ENCODE peak calls at places on chromosomes 11 and 22, in eight cellular contexts. One of them, this sample, is unnamed.

GRCh38 chr11:33915521-33915920 is 23.6 kb upstream of the LMO2 start:
- DNase-seq in GM13976: no peak
- DNase-seq in RKO: no peak
- DNase-seq in left cardiac atrium: no peak
- DNase-seq in stimulated activated CD8-positive, alpha-beta memory T cell treated with anti-CD3 and anti-CD28 coated beads, Interleukin-4, amount 100 ng/mL, for 24 hours: no peak
- DNase-seq in smooth muscle cell of the brain vasculature: no peak
- DNase-seq in coronary artery: no peak
- DNase-seq in substantia nigra: no peak
- DNase-seq in this sample: no peak

GRCh38 chr11:112042161-112042960 is 17.2 kb downstream of the DLAT start:
- DNase-seq in smooth muscle cell of the brain vasculature: no peak
- DNase-seq in left cardiac atrium: no peak
- DNase-seq in stimulated activated CD8-positive, alpha-beta memory T cell treated with anti-CD3 and anti-CD28 coated beads, Interleukin-4, amount 100 ng/mL, for 24 hours: no peak
- DNase-seq in substantia nigra: no peak
- DNase-seq in RKO: no peak
- DNase-seq in GM13976: no peak
- DNase-seq in coronary artery: no peak
- DNase-seq in this sample: no peak

GRCh38 chr11:93225642-93226041 is 27.9 kb upstream of the SLC36A4 start:
- DNase-seq in left cardiac atrium: no peak
- DNase-seq in stimulated activated CD8-positive, alpha-beta memory T cell treated with anti-CD3 and anti-CD28 coated beads, Interleukin-4, amount 100 ng/mL, for 24 hours: no peak
- DNase-seq in coronary artery: no peak
- DNase-seq in smooth muscle cell of the brain vasculature: no peak
- DNase-seq in RKO: peak
- DNase-seq in GM13976: peak
- DNase-seq in substantia nigra: no peak
- DNase-seq in this sample: no peak

GRCh38 chr11:4095509-4096230 is 1.1 kb downstream of the RRM1 start:
- DNase-seq in left cardiac atrium: no peak
- DNase-seq in GM13976: no peak
- DNase-seq in RKO: peak
- DNase-seq in substantia nigra: no peak
- DNase-seq in stimulated activated CD8-positive, alpha-beta memory T cell treated with anti-CD3 and anti-CD28 coated beads, Interleukin-4, amount 100 ng/mL, for 24 hours: no peak
- DNase-seq in coronary artery: no peak
- DNase-seq in smooth muscle cell of the brain vasculature: no peak
- DNase-seq in this sample: no peak

GRCh38 chr11:36109850-36110606 is 166.2 kb downstream of the LDLRAD3 start:
- DNase-seq in GM13976: peak
- DNase-seq in smooth muscle cell of the brain vasculature: no peak
- DNase-seq in substantia nigra: no peak
- DNase-seq in left cardiac atrium: no peak
- DNase-seq in coronary artery: no peak
- DNase-seq in stimulated activated CD8-positive, alpha-beta memory T cell treated with anti-CD3 and anti-CD28 coated beads, Interleukin-4, amount 100 ng/mL, for 24 hours: no peak
- DNase-seq in RKO: no peak
- DNase-seq in this sample: no peak

GRCh38 chr11:3909901-3910300 is 54.4 kb downstream of the STIM1 start:
- DNase-seq in RKO: no peak
- DNase-seq in coronary artery: no peak
- DNase-seq in smooth muscle cell of the brain vasculature: no peak
- DNase-seq in stimulated activated CD8-positive, alpha-beta memory T cell treated with anti-CD3 and anti-CD28 coated beads, Interleukin-4, amount 100 ng/mL, for 24 hours: no peak
- DNase-seq in substantia nigra: no peak
- DNase-seq in GM13976: no peak
- DNase-seq in left cardiac atrium: no peak
- DNase-seq in this sample: no peak

GRCh38 chr11:39442177-39442576 is 2017.3 kb downstream of the LRRC4C start:
- DNase-seq in coronary artery: no peak
- DNase-seq in left cardiac atrium: no peak
- DNase-seq in stimulated activated CD8-positive, alpha-beta memory T cell treated with anti-CD3 and anti-CD28 coated beads, Interleukin-4, amount 100 ng/mL, for 24 hours: no peak
- DNase-seq in RKO: no peak
- DNase-seq in GM13976: no peak
- DNase-seq in substantia nigra: no peak
- DNase-seq in smooth muscle cell of the brain vasculature: no peak
- DNase-seq in this sample: no peak

GRCh38 chr11:130650456-130651068 is 202.1 kb downstream of the ADAMTS15 start:
- DNase-seq in GM13976: no peak
- DNase-seq in left cardiac atrium: no peak
- DNase-seq in coronary artery: no peak
- DNase-seq in smooth muscle cell of the brain vasculature: no peak
- DNase-seq in RKO: no peak
- DNase-seq in substantia nigra: no peak
- DNase-seq in stimulated activated CD8-positive, alpha-beta memory T cell treated with anti-CD3 and anti-CD28 coated beads, Interleukin-4, amount 100 ng/mL, for 24 hours: no peak
- DNase-seq in this sample: no peak

GRCh38 chr22:35218079-35218478 is 39.2 kb upstream of the HMGXB4 start:
- DNase-seq in left cardiac atrium: no peak
- DNase-seq in coronary artery: no peak
- DNase-seq in RKO: peak
- DNase-seq in stimulated activated CD8-positive, alpha-beta memory T cell treated with anti-CD3 and anti-CD28 coated beads, Interleukin-4, amount 100 ng/mL, for 24 hours: no peak
- DNase-seq in substantia nigra: no peak
- DNase-seq in smooth muscle cell of the brain vasculature: no peak
- DNase-seq in GM13976: no peak
- DNase-seq in this sample: no peak

GRCh38 chr11:22169833-22170232 is 23.1 kb upstream of the ANO5 start:
- DNase-seq in left cardiac atrium: no peak
- DNase-seq in stimulated activated CD8-positive, alpha-beta memory T cell treated with anti-CD3 and anti-CD28 coated beads, Interleukin-4, amount 100 ng/mL, for 24 hours: no peak
- DNase-seq in RKO: peak
- DNase-seq in smooth muscle cell of the brain vasculature: no peak
- DNase-seq in coronary artery: no peak
- DNase-seq in substantia nigra: no peak
- DNase-seq in GM13976: no peak
- DNase-seq in this sample: no peak

GRCh38 chr11:46252373-46252914 is 25.0 kb upstream of the CREB3L1 start:
- DNase-seq in coronary artery: no peak
- DNase-seq in GM13976: no peak
- DNase-seq in left cardiac atrium: no peak
- DNase-seq in stimulated activated CD8-positive, alpha-beta memory T cell treated with anti-CD3 and anti-CD28 coated beads, Interleukin-4, amount 100 ng/mL, for 24 hours: no peak
- DNase-seq in substantia nigra: no peak
- DNase-seq in smooth muscle cell of the brain vasculature: no peak
- DNase-seq in RKO: no peak
- DNase-seq in this sample: no peak

GRCh38 chr11:59754859-59755700 is at the start of gene STX3:
- DNase-seq in RKO: peak
- DNase-seq in coronary artery: peak
- DNase-seq in substantia nigra: no peak
- DNase-seq in smooth muscle cell of the brain vasculature: no peak
- DNase-seq in left cardiac atrium: peak
- DNase-seq in stimulated activated CD8-positive, alpha-beta memory T cell treated with anti-CD3 and anti-CD28 coated beads, Interleukin-4, amount 100 ng/mL, for 24 hours: peak
- DNase-seq in GM13976: peak
- DNase-seq in this sample: peak

GRCh38 chr22:38259370-38259769 is 13.4 kb downstream of the TMEM184B start:
- DNase-seq in stimulated activated CD8-positive, alpha-beta memory T cell treated with anti-CD3 and anti-CD28 coated beads, Interleukin-4, amount 100 ng/mL, for 24 hours: no peak
- DNase-seq in left cardiac atrium: no peak
- DNase-seq in GM13976: no peak
- DNase-seq in coronary artery: no peak
- DNase-seq in RKO: no peak
- DNase-seq in smooth muscle cell of the brain vasculature: no peak
- DNase-seq in substantia nigra: no peak
- DNase-seq in this sample: no peak

GRCh38 chr22:19022755-19023154 is 86.7 kb upstream of the PRODH start:
- DNase-seq in left cardiac atrium: no peak
- DNase-seq in substantia nigra: no peak
- DNase-seq in GM13976: no peak
- DNase-seq in RKO: no peak
- DNase-seq in stimulated activated CD8-positive, alpha-beta memory T cell treated with anti-CD3 and anti-CD28 coated beads, Interleukin-4, amount 100 ng/mL, for 24 hours: no peak
- DNase-seq in coronary artery: no peak
- DNase-seq in smooth muscle cell of the brain vasculature: no peak
- DNase-seq in this sample: no peak

GRCh38 chr11:87548797-87549196 is 511.1 kb downstream of the TMEM135 start:
- DNase-seq in RKO: no peak
- DNase-seq in smooth muscle cell of the brain vasculature: no peak
- DNase-seq in substantia nigra: no peak
- DNase-seq in GM13976: no peak
- DNase-seq in left cardiac atrium: no peak
- DNase-seq in coronary artery: no peak
- DNase-seq in stimulated activated CD8-positive, alpha-beta memory T cell treated with anti-CD3 and anti-CD28 coated beads, Interleukin-4, amount 100 ng/mL, for 24 hours: no peak
- DNase-seq in this sample: no peak

GRCh38 chr22:45318558-45319318 is 9.0 kb downstream of the FAM118A start:
- DNase-seq in stimulated activated CD8-positive, alpha-beta memory T cell treated with anti-CD3 and anti-CD28 coated beads, Interleukin-4, amount 100 ng/mL, for 24 hours: peak
- DNase-seq in RKO: no peak
- DNase-seq in smooth muscle cell of the brain vasculature: no peak
- DNase-seq in coronary artery: no peak
- DNase-seq in left cardiac atrium: no peak
- DNase-seq in GM13976: peak
- DNase-seq in substantia nigra: no peak
- DNase-seq in this sample: no peak

GRCh38 chr11:119641991-119642745 is 86.8 kb downstream of the NECTIN1 start:
- DNase-seq in smooth muscle cell of the brain vasculature: no peak
- DNase-seq in left cardiac atrium: no peak
- DNase-seq in coronary artery: no peak
- DNase-seq in substantia nigra: no peak
- DNase-seq in RKO: peak
- DNase-seq in GM13976: peak
- DNase-seq in stimulated activated CD8-positive, alpha-beta memory T cell treated with anti-CD3 and anti-CD28 coated beads, Interleukin-4, amount 100 ng/mL, for 24 hours: no peak
- DNase-seq in this sample: no peak

GRCh38 chr11:9219572-9219971 is 45.6 kb downstream of the DENND5A start:
- DNase-seq in smooth muscle cell of the brain vasculature: no peak
- DNase-seq in RKO: no peak
- DNase-seq in coronary artery: no peak
- DNase-seq in left cardiac atrium: no peak
- DNase-seq in substantia nigra: no peak
- DNase-seq in stimulated activated CD8-positive, alpha-beta memory T cell treated with anti-CD3 and anti-CD28 coated beads, Interleukin-4, amount 100 ng/mL, for 24 hours: no peak
- DNase-seq in GM13976: no peak
- DNase-seq in this sample: peak

GRCh38 chr11:126172596-126173038 is 38.8 kb downstream of the RPUSD4 start:
- DNase-seq in smooth muscle cell of the brain vasculature: no peak
- DNase-seq in substantia nigra: no peak
- DNase-seq in coronary artery: no peak
- DNase-seq in RKO: no peak
- DNase-seq in left cardiac atrium: no peak
- DNase-seq in GM13976: no peak
- DNase-seq in stimulated activated CD8-positive, alpha-beta memory T cell treated with anti-CD3 and anti-CD28 coated beads, Interleukin-4, amount 100 ng/mL, for 24 hours: no peak
- DNase-seq in this sample: no peak

GRCh38 chr11:63811522-63811921 is 1.7 kb upstream of the SPINDOC start:
- DNase-seq in RKO: no peak
- DNase-seq in smooth muscle cell of the brain vasculature: no peak
- DNase-seq in coronary artery: no peak
- DNase-seq in stimulated activated CD8-positive, alpha-beta memory T cell treated with anti-CD3 and anti-CD28 coated beads, Interleukin-4, amount 100 ng/mL, for 24 hours: no peak
- DNase-seq in substantia nigra: no peak
- DNase-seq in left cardiac atrium: no peak
- DNase-seq in GM13976: no peak
- DNase-seq in this sample: no peak

GRCh38 chr11:70210051-70210501 is 7.0 kb downstream of the FADD start:
- DNase-seq in GM13976: no peak
- DNase-seq in RKO: peak
- DNase-seq in substantia nigra: no peak
- DNase-seq in stimulated activated CD8-positive, alpha-beta memory T cell treated with anti-CD3 and anti-CD28 coated beads, Interleukin-4, amount 100 ng/mL, for 24 hours: no peak
- DNase-seq in coronary artery: no peak
- DNase-seq in smooth muscle cell of the brain vasculature: no peak
- DNase-seq in left cardiac atrium: no peak
- DNase-seq in this sample: no peak

GRCh38 chr11:124301482-124301881 is 12.3 kb downstream of the OR8D1 start:
- DNase-seq in coronary artery: no peak
- DNase-seq in RKO: peak
- DNase-seq in smooth muscle cell of the brain vasculature: no peak
- DNase-seq in substantia nigra: no peak
- DNase-seq in stimulated activated CD8-positive, alpha-beta memory T cell treated with anti-CD3 and anti-CD28 coated beads, Interleukin-4, amount 100 ng/mL, for 24 hours: no peak
- DNase-seq in GM13976: no peak
- DNase-seq in left cardiac atrium: no peak
- DNase-seq in this sample: no peak

GRCh38 chr22:40156001-40156516 is 21.7 kb upstream of the TNRC6B start:
- DNase-seq in coronary artery: no peak
- DNase-seq in RKO: peak
- DNase-seq in substantia nigra: no peak
- DNase-seq in stimulated activated CD8-positive, alpha-beta memory T cell treated with anti-CD3 and anti-CD28 coated beads, Interleukin-4, amount 100 ng/mL, for 24 hours: no peak
- DNase-seq in smooth muscle cell of the brain vasculature: no peak
- DNase-seq in left cardiac atrium: no peak
- DNase-seq in GM13976: no peak
- DNase-seq in this sample: no peak

GRCh38 chr11:44955019-44955738 is 4.5 kb upstream of the TP53I11 start:
- DNase-seq in RKO: no peak
- DNase-seq in stimulated activated CD8-positive, alpha-beta memory T cell treated with anti-CD3 and anti-CD28 coated beads, Interleukin-4, amount 100 ng/mL, for 24 hours: no peak
- DNase-seq in smooth muscle cell of the brain vasculature: peak
- DNase-seq in substantia nigra: no peak
- DNase-seq in left cardiac atrium: peak
- DNase-seq in GM13976: no peak
- DNase-seq in coronary artery: no peak
- DNase-seq in this sample: peak

GRCh38 chr22:21652010-21652546 is 10.0 kb downstream of the SDF2L1 start:
- DNase-seq in left cardiac atrium: peak
- DNase-seq in coronary artery: peak
- DNase-seq in substantia nigra: peak
- DNase-seq in RKO: peak
- DNase-seq in stimulated activated CD8-positive, alpha-beta memory T cell treated with anti-CD3 and anti-CD28 coated beads, Interleukin-4, amount 100 ng/mL, for 24 hours: peak
- DNase-seq in smooth muscle cell of the brain vasculature: peak
- DNase-seq in GM13976: peak
- DNase-seq in this sample: peak

GRCh38 chr11:32852142-32852541 is 22.4 kb downstream of the PRRG4 start:
- DNase-seq in RKO: no peak
- DNase-seq in coronary artery: no peak
- DNase-seq in stimulated activated CD8-positive, alpha-beta memory T cell treated with anti-CD3 and anti-CD28 coated beads, Interleukin-4, amount 100 ng/mL, for 24 hours: no peak
- DNase-seq in substantia nigra: no peak
- DNase-seq in GM13976: no peak
- DNase-seq in smooth muscle cell of the brain vasculature: no peak
- DNase-seq in left cardiac atrium: no peak
- DNase-seq in this sample: no peak

GRCh38 chr22:41976070-41976901 is 7.0 kb downstream of the SEPTIN3 start:
- DNase-seq in GM13976: peak
- DNase-seq in stimulated activated CD8-positive, alpha-beta memory T cell treated with anti-CD3 and anti-CD28 coated beads, Interleukin-4, amount 100 ng/mL, for 24 hours: peak
- DNase-seq in coronary artery: no peak
- DNase-seq in RKO: peak
- DNase-seq in smooth muscle cell of the brain vasculature: no peak
- DNase-seq in substantia nigra: no peak
- DNase-seq in left cardiac atrium: no peak
- DNase-seq in this sample: no peak

GRCh38 chr11:102061276-102061675 is 14.0 kb downstream of the CFAP300 start:
- DNase-seq in substantia nigra: no peak
- DNase-seq in coronary artery: no peak
- DNase-seq in stimulated activated CD8-positive, alpha-beta memory T cell treated with anti-CD3 and anti-CD28 coated beads, Interleukin-4, amount 100 ng/mL, for 24 hours: no peak
- DNase-seq in RKO: no peak
- DNase-seq in GM13976: no peak
- DNase-seq in smooth muscle cell of the brain vasculature: no peak
- DNase-seq in left cardiac atrium: no peak
- DNase-seq in this sample: no peak

GRCh38 chr22:25566812-25567211 is 2.3 kb downstream of the GRK3 start:
- DNase-seq in left cardiac atrium: no peak
- DNase-seq in GM13976: peak
- DNase-seq in RKO: no peak
- DNase-seq in smooth muscle cell of the brain vasculature: no peak
- DNase-seq in substantia nigra: no peak
- DNase-seq in stimulated activated CD8-positive, alpha-beta memory T cell treated with anti-CD3 and anti-CD28 coated beads, Interleukin-4, amount 100 ng/mL, for 24 hours: no peak
- DNase-seq in coronary artery: no peak
- DNase-seq in this sample: no peak

GRCh38 chr22:22706253-22706940 is 62.0 kb downstream of the GGTLC2 start:
- DNase-seq in stimulated activated CD8-positive, alpha-beta memory T cell treated with anti-CD3 and anti-CD28 coated beads, Interleukin-4, amount 100 ng/mL, for 24 hours: no peak
- DNase-seq in coronary artery: peak
- DNase-seq in RKO: no peak
- DNase-seq in left cardiac atrium: no peak
- DNase-seq in GM13976: no peak
- DNase-seq in smooth muscle cell of the brain vasculature: no peak
- DNase-seq in substantia nigra: no peak
- DNase-seq in this sample: no peak

GRCh38 chr11:134678744-134679143 is 266.7 kb upstream of the B3GAT1 start:
- DNase-seq in smooth muscle cell of the brain vasculature: no peak
- DNase-seq in stimulated activated CD8-positive, alpha-beta memory T cell treated with anti-CD3 and anti-CD28 coated beads, Interleukin-4, amount 100 ng/mL, for 24 hours: no peak
- DNase-seq in left cardiac atrium: no peak
- DNase-seq in coronary artery: no peak
- DNase-seq in RKO: no peak
- DNase-seq in GM13976: no peak
- DNase-seq in substantia nigra: no peak
- DNase-seq in this sample: no peak